ENCODE peak calls at places on chromosomes 11 and 22, in seven cellular contexts. B is testis, S is left ventricle myocardium inferior, T is cardiac muscle cell, J is heart left ventricle, U is ovary, I is fibroblast of lung. N is an unnamed sample.
A peak's percentile ranks its signal among the peaks of the same experiment; 100 is the strongest.

GRCh38 chr11:119694334-119694733 is 34.7 kb downstream of the NECTIN1 start:
- DNase-seq in B (no peak), S (no peak), T (no peak), J (no peak), U (no peak), I (peak; percentile 43), N (no peak)

GRCh38 chr11:83063073-83063754 is 8.5 kb downstream of the RAB30 start:
- DNase-seq in B (no peak), S (no peak), T (no peak), J (no peak), U (no peak), I (peak; percentile 83), N (no peak)

GRCh38 chr11:59669611-59670009 is 773 bp upstream of the PATL1 start:
- DNase-seq in B (peak; percentile 56), S (peak; percentile 42), T (no peak), J (peak; percentile 37), U (peak; percentile 51), I (peak; percentile 59), N (peak; percentile 31)

GRCh38 chr11:134074346-134074745 is 5.5 kb downstream of the JAM3 start:
- DNase-seq in B (peak; percentile 33), S (no peak), T (no peak), J (no peak), U (no peak), I (peak; percentile 57), N (no peak)

GRCh38 chr11:14593671-14594070 is 49.9 kb upstream of the PDE3B start:
- DNase-seq in B (no peak), S (no peak), T (no peak), J (no peak), U (no peak), I (no peak), N (no peak)

GRCh38 chr11:17594686-17595192 is 47.7 kb downstream of the OTOG start:
- DNase-seq in B (no peak), S (no peak), T (no peak), J (no peak), U (no peak), I (no peak), N (no peak)

GRCh38 chr22:43255299-43255698 is 68.4 kb upstream of the TTLL12 start:
- DNase-seq in B (no peak), S (no peak), T (no peak), J (no peak), U (no peak), I (no peak), N (no peak)

GRCh38 chr11:127675602-127676001 is 675.0 kb upstream of the KIRREL3 start:
- DNase-seq in B (no peak), S (no peak), T (no peak), J (no peak), U (no peak), I (no peak), N (no peak)

GRCh38 chr22:41848468-41848867 is 15.6 kb downstream of the SREBF2 start:
- DNase-seq in B (no peak), S (peak; percentile 41), T (no peak), J (no peak), U (no peak), I (no peak), N (no peak)

GRCh38 chr11:64639885-64640284 is 48.9 kb downstream of the SLC22A12 start:
- DNase-seq in B (no peak), S (no peak), T (no peak), J (no peak), U (no peak), I (no peak), N (no peak)
- H3K4me1 ChIP-seq in B (peaks cover 26% of the 10 kb centered on the region), S (peaks cover 6% of the 10 kb centered on the region), T (peaks cover 6% of the 10 kb centered on the region), J (peaks cover 8% of the 10 kb centered on the region), U (peaks cover 9% of the 10 kb centered on the region), I (no peaks in the 10 kb centered on the region), N (peaks cover 10% of the 10 kb centered on the region)

DNA sequence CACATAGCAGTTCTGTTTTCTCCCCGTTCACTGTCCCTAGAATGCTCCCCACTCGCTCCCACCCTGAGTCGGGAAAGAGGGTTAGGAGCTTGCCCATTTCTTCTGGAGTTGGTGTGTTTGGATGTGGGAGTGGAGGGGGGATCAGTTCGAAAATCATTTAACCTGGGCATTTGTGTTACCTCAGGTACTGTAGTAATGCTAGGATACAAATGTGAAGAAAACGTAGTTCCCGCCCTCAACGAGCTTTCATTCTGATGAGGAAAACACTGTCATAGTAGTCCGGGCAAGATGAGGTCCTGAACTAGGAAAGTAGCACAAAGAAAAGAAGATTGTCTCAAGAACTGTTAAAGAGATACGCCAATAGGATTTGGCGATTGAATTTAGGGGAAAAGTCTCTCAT is 539 bp downstream of the SDHD start:
- DNase-seq in B (no peak), S (no peak), T (no peak), J (no peak), U (no peak), I (no peak), N (no peak)
- TF ChIP-seq CTCF in B (no peak), S (no peak), T (no peak), J (no peak), U (no peak), I (no peak), N (no peak)

DNA sequence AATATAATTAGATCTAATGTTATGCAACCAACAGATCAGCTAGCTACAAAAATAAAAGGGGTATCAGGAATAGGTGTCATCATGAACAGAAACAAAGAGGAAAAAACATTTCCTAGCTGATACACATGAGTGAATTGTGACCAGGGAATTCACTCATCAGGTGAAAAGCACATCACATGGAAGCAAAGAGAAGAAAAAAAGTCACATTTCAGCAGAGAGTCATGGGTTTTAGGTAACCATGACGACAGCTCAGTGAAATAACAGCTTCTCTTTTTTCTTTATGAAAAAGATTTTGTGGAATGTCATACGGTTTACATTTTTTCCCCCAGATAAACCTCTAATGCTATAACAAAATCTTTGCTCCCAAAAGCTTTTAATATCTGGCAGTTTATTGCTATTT is 5.1 kb downstream of the TYR start:
- DNase-seq in B (no peak), S (no peak), T (no peak), J (no peak), U (no peak), I (peak; percentile 54), N (no peak)
- H3K4me3 ChIP-seq in B (no peak overlapping the region), S (no peak overlapping the region), T (no peak overlapping the region), J (no peak overlapping the region), U (no peak overlapping the region), I (no peak overlapping the region), N (no peak overlapping the region)

GRCh38 chr11:81253226-81253625 is 1480.4 kb downstream of the FAM181B start:
- DNase-seq in B (no peak), S (no peak), T (no peak), J (no peak), U (no peak), I (no peak), N (no peak)
- H3K4me1 ChIP-seq in B (no peaks in the 10 kb centered on the region), S (peaks cover 5% of the 10 kb centered on the region), T (no peaks in the 10 kb centered on the region), J (no peaks in the 10 kb centered on the region), U (no peaks in the 10 kb centered on the region), I (no peaks in the 10 kb centered on the region), N (peaks cover 8% of the 10 kb centered on the region)

DNA sequence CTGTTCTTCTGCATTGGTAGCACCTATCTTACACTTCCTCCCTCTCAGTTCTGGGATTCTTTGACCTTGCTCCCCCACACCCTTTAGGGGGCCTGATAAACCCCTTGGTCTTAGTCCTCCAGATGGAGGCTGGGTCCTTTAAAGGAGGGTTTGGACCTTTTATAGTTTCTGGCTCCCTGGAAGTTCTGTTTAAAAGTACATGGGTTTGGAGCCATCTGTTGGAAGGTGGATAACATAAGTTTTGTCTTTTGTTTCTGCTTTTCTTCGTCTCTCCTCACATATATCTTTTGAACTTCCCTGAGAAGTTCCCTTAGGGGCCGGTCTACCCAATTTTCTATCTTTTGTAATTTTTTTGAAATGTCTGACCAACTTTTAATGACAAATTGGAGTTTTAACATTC is 17.9 kb upstream of the HYLS1 start:
- DNase-seq in B (no peak), S (no peak), T (no peak), J (no peak), U (no peak), I (peak; percentile 8), N (no peak)
- TF ChIP-seq CTCF in B (no peak), S (no peak), T (peak; percentile 12), J (no peak), U (no peak), I (no peak), N (no peak)

GRCh38 chr11:102377891-102378290 is 30.9 kb downstream of the BIRC2 start:
- DNase-seq in B (no peak), S (no peak), T (no peak), J (no peak), U (no peak), I (peak; percentile 6), N (no peak)
- H3K4me3 ChIP-seq in B (no peak overlapping the region), S (no peak overlapping the region), T (no peak overlapping the region), J (no peak overlapping the region), U (no peak overlapping the region), I (no peak overlapping the region), N (no peak overlapping the region)

DNA sequence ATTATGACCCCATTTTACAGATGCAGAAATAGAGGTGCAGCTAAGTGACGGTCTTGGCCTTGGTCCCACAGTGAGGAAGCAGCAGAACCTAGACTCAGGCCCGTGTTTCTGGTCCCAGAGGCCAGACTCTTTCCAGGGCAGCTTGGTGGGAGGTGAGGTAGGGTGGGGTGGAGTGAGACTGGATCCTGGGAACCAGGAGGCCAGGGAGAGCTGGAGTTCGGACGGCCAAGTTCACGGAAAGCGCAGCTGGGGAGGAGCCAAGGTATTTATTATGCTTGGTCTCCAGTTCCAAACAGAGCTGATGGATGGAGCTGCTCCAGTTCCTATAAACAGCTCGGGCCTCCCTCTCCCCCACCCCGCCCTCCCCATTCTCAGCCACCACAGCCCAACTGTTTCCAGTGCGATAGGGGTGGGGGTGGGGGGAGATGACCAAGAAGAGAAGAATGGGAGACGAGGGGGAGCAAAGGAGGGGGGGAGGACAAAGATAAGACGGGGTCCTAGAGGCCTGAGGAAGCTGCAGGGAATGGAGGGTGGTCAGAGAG is 16.2 kb downstream of the LRRC32 start:
- DNase-seq in B (peak; percentile 78), S (peak; percentile 63), T (no peak), J (peak; percentile 81), U (peak; percentile 75), I (peak; percentile 83), N (peak; percentile 58)
- H3K4me1 ChIP-seq in B (peaks cover 18% of the 10 kb centered on the region), S (peaks cover 80% of the 10 kb centered on the region), T (peaks cover 19% of the 10 kb centered on the region), J (peaks cover 70% of the 10 kb centered on the region), U (peaks cover 26% of the 10 kb centered on the region), I (peaks cover 40% of the 10 kb centered on the region), N (peaks cover 24% of the 10 kb centered on the region)

GRCh38 chr11:396948-397548 is 3.0 kb downstream of the PKP3 start:
- DNase-seq in B (peak; percentile 79), S (peak; percentile 71), T (no peak), J (peak; percentile 56), U (peak; percentile 61), I (peak; percentile 71), N (peak; percentile 62)
- TF ChIP-seq CTCF in B (peak; percentile 35), S (peak; percentile 68), T (peak; percentile 62), J (peak; percentile 47), U (peak; percentile 76), I (peak; percentile 27), N (peak; percentile 52)

DNA sequence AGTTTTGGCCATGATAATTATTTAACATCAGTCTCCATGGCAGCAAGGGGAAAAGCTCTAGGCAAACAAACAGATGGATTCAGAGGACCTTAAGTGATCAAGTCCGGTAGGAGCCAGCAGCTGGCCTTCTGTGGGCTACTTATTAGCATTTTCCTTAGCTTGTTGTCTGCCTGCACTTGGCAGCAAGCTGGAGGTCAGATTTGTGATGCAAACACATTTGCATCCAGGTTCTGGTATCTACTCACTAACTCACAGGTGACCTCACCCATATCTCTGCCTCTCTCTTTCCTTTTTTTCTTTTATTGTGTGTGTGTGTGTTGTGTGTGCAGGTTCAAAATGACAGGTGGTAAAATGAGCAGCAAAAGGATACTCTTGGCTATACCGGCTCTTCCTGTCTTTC is 32.3 kb downstream of the ARHGAP42 start:
- DNase-seq in B (peak; percentile 33), S (no peak), T (peak; percentile 26), J (no peak), U (no peak), I (peak; percentile 54), N (peak; percentile 23)
- H3K4me3 ChIP-seq in B (no peak overlapping the region), S (peak overlapping the region; percentile 38), T (no peak overlapping the region), J (no peak overlapping the region), U (no peak overlapping the region), I (no peak overlapping the region), N (no peak overlapping the region)

N was measured in heart right ventricle.